ENCODE peak calls at places on chromosomes 12 and 14, in five cellular contexts. N is sigmoid colon; W is breast epithelium; I is CD8-positive, alpha-beta memory T cell; C is Karpas-422. V is an unnamed sample. For H3K27me3, the result is how much of the 10 kb centered on the place peaks cover.

GRCh38 chr12:131711551-131712205 is 788 bp downstream of the SFSWAP start:
- DNase-seq in N (no peak), C (peak), W (no peak), I (no peak), V (no peak)

GRCh38 chr12:32944195-32944594 is 47.6 kb upstream of the PKP2 start:
- DNase-seq in C (no peak), I (no peak), N (no peak), W (no peak), V (no peak)

GRCh38 chr12:45184145-45184958 is 31.5 kb upstream of the ANO6 start:
- DNase-seq in C (no peak), I (no peak), W (no peak), N (no peak), V (no peak)

GRCh38 chr12:32273712-32274111 is 125.6 kb upstream of the FGD4 start:
- DNase-seq in C (peak), W (no peak), I (peak), N (no peak), V (peak)

GRCh38 chr14:76768201-76768656 is 7.0 kb downstream of the VASH1 start:
- DNase-seq in W (no peak), I (peak), N (no peak), C (no peak), V (no peak)

GRCh38 chr14:75513911-75514672 is 8.2 kb upstream of the BATF start:
- DNase-seq in I (peak), N (no peak), C (no peak), W (no peak), V (no peak)

GRCh38 chr12:118360785-118361404 is 11.8 kb downstream of the TAOK3 start:
- DNase-seq in N (no peak), C (no peak), I (no peak), W (no peak), V (no peak)

GRCh38 chr14:42715316-42715715 is 1108.6 kb downstream of the LRFN5 start:
- DNase-seq in W (no peak), C (no peak), I (no peak), N (no peak), V (no peak)

GRCh38 chr14:89598548-89599186 is 181.6 kb upstream of the FOXN3 start:
- DNase-seq in W (no peak), I (no peak), N (no peak), C (no peak), V (no peak)

GRCh38 chr12:128823216-128823915 is 392 bp downstream of the SLC15A4 start:
- DNase-seq in I (peak), W (no peak), N (no peak), C (no peak), V (peak)

GRCh38 chr12:76883826-76884225 is 5.0 kb upstream of the CSRP2 start:
- DNase-seq in I (no peak), C (no peak), N (no peak), W (no peak), V (no peak)

GRCh38 chr12:107296681-107297086 is 203.3 kb upstream of the CRY1 start:
- DNase-seq in C (no peak), W (no peak), I (no peak), N (no peak), V (no peak)

GRCh38 chr12:130026608-130027176 is 122.9 kb upstream of the TMEM132D start:
- DNase-seq in I (no peak), W (no peak), C (peak), N (no peak), V (peak)

GRCh38 chr12:92861381-92861780 is 67.7 kb downstream of the EEA1 start:
- DNase-seq in C (no peak), I (no peak), N (no peak), W (no peak), V (no peak)

GRCh38 chr12:106098691-106099200 is 40.0 kb downstream of the NUAK1 start:
- DNase-seq in I (no peak), N (no peak), C (no peak), W (no peak), V (no peak)
- H3K27me3 ChIP-seq in I (under half), N (under half), C (under half), W (under half), V (under half)

GRCh38 chr12:64780531-64781373 is 21.5 kb upstream of the GNS start:
- DNase-seq in N (peak), C (no peak), I (no peak), W (no peak), V (no peak)

GRCh38 chr12:64780220-64780530 is 21.0 kb upstream of the GNS start:
- DNase-seq in N (no peak), C (no peak), W (no peak), I (no peak), V (no peak)

GRCh38 chr12:64782181-64782580 is 23.0 kb upstream of the GNS start:
- DNase-seq in C (no peak), W (no peak), N (no peak), I (no peak), V (no peak)

GRCh38 chr12:64781374-64782029 is 22.3 kb upstream of the GNS start:
- DNase-seq in C (no peak), W (no peak), N (no peak), I (no peak), V (peak)

DNA sequence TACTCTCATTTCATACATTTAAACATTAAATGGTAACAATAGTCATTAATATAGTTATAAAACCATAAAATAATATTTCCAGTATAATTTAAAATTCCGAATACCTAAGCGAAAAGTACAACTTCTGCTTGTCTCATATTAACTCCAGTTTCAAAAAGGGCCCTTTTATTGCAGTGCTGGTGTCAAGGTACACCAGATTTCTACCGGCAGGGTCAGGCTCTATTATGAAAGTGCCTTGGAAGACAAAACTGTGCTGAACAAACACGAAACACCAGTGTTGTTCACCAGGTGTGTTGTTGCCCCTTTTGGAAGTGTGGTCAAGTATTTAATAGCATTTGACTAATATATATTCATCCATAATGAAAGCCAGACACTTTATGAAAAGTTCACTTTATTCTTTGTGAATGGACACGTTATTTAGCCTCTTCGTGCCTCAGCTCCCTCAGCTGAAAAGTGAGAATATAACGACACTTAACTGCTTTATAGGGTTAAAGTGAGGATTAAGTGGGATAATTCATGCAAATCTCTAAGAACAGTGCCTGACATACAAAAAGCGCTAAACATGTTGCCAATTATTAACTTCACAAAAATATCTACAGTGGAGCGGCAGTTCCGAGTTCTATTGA is 20.3 kb upstream of the GNS start:
- DNase-seq in N (no peak), I (no peak), W (no peak), C (no peak), V (peak)
- H3K4me3 ChIP-seq in N (no peak), I (no peak), W (no peak), C (no peak), V (no peak)

DNA sequence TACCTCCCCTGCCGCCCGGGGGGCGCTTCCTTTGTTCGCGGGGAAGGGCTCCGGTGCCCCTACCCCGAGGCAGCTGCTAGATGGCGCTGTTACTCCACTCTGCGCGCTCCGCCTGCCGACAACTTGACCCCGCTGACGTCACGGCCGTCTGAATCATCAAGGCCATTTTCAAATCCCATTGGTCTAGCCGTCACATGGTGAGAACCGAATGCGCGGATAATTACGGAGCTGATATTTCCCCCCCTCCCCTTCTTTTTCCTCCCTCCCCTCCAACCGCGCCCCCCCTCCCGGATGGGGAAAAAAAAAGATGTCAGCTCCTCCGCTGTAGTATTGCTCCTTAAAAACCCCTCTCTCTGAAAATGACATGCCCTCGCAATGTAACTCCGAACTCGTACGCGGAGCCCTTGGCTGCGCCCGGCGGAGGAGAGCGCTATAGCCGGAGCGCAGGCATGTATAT is at the start of gene HOXC10:
- DNase-seq in I (peak), W (peak), C (peak), N (peak), V (peak)
- H3K27me3 ChIP-seq in I (half or more), W (under half), C (under half), N (half or more), V (under half)

DNA sequence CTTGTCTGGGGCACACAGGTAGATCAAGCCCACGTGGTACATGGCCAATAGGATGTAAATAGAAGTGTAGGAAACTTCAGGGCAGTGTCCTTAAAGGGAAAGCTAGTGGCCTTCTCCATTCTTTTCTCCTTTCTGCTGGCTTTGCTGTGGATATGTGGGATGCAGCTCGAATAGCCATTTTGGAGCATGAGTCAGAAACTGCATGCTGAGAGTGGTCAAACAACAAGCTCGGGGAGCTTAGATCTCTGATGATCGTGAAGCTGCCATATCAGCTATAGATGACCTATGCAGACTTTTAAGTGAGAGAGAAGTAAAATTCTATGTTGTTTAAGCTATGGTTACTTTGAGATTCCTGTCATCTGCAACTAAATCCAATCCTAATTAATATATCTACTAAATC is 241.3 kb upstream of the DAAM1 start:
- DNase-seq in C (no peak), I (no peak), W (no peak), N (no peak), V (no peak)
- H3K4me3 ChIP-seq in C (no peak), I (no peak), W (no peak), N (no peak), V (no peak)